ENCODE peak calls at places on chromosomes 6 and 20, in four cellular contexts. L, U, Y and E are unnamed samples.

GRCh38 chr6:159168536-159169192 is 536 bp upstream of the FNDC1 start:
- DNase-seq in L (peak; percentile 85), U (peak; percentile 61), Y (peak; percentile 42), E (peak; percentile 67)

GRCh38 chr6:21164768-21165326 is 428.7 kb upstream of the SOX4 start:
- DNase-seq in L (no peak), U (no peak), Y (peak; percentile 66), E (no peak)

GRCh38 chr6:123352279-123352678 is 284.5 kb downstream of the TRDN start:
- DNase-seq in L (no peak), U (no peak), Y (no peak), E (no peak)

GRCh38 chr20:63176448-63177133 is 39.3 kb downstream of the YTHDF1 start:
- DNase-seq in L (no peak), U (no peak), Y (no peak), E (no peak)

GRCh38 chr20:25399038-25399430 is 8.4 kb upstream of the ABHD12 start:
- DNase-seq in L (peak; percentile 76), U (no peak), Y (peak; percentile 79), E (no peak)

GRCh38 chr20:52056203-52057062 is 135.1 kb downstream of the ZFP64 start:
- DNase-seq in L (no peak), U (no peak), Y (no peak), E (no peak)

GRCh38 chr6:126063512-126064146 is 77.3 kb downstream of the TRMT11 start:
- DNase-seq in L (no peak), U (no peak), Y (peak; percentile 3), E (no peak)

GRCh38 chr6:88573561-88573960 is 389.9 kb downstream of the RNGTT start:
- DNase-seq in L (no peak), U (no peak), Y (no peak), E (no peak)

GRCh38 chr6:38846844-38847243 is 131.7 kb downstream of the DNAH8 start:
- DNase-seq in L (no peak), U (no peak), Y (no peak), E (no peak)

GRCh38 chr20:23349338-23350006 is 1.1 kb upstream of the NXT1 start:
- DNase-seq in L (peak; percentile 42), U (no peak), Y (no peak), E (no peak)

GRCh38 chr20:45337367-45338120 is 10.7 kb downstream of the SDC4 start:
- DNase-seq in L (peak; percentile 63), U (peak; percentile 75), Y (no peak), E (peak; percentile 60)

GRCh38 chr20:41179961-41180360 is 42.6 kb downstream of the PLCG1 start:
- DNase-seq in L (no peak), U (peak; percentile 18), Y (no peak), E (no peak)

GRCh38 chr20:44572551-44573500 is 9.6 kb upstream of the PKIG start:
- DNase-seq in L (peak; percentile 75), U (peak; percentile 87), Y (peak; percentile 73), E (no peak)

GRCh38 chr20:51563141-51563596 is 20.6 kb upstream of the NFATC2 start:
- DNase-seq in L (no peak), U (no peak), Y (no peak), E (peak; percentile 24)

GRCh38 chr20:38805958-38806854 is 709 bp downstream of the PPP1R16B start:
- DNase-seq in L (peak; percentile 9), U (no peak), Y (peak; percentile 30), E (no peak)

GRCh38 chr6:4346659-4347333 is 211.4 kb upstream of the ECI2 start:
- DNase-seq in L (peak; percentile 62), U (no peak), Y (no peak), E (no peak)

GRCh38 chr6:50610562-50610961 is 102.8 kb upstream of the TFAP2D start:
- DNase-seq in L (no peak), U (no peak), Y (no peak), E (no peak)

GRCh38 chr6:452301-453067 is 60.9 kb downstream of the IRF4 start:
- DNase-seq in L (no peak), U (no peak), Y (no peak), E (no peak)

GRCh38 chr6:15500901-15501805 is 161.7 kb downstream of the DTNBP1 start:
- DNase-seq in L (no peak), U (no peak), Y (no peak), E (no peak)

GRCh38 chr6:144151010-144151727 is 852 bp downstream of the STX11 start:
- DNase-seq in L (peak; percentile 15), U (no peak), Y (peak; percentile 64), E (peak; percentile 31)

GRCh38 chr6:23003671-23004598 is 434.6 kb downstream of the HDGFL1 start:
- DNase-seq in L (no peak), U (peak; percentile 39), Y (no peak), E (no peak)

GRCh38 chr20:33569290-33570094 is 79.6 kb downstream of the CBFA2T2 start:
- DNase-seq in L (no peak), U (no peak), Y (no peak), E (no peak)

GRCh38 chr6:55886185-55886836 is 10.9 kb upstream of the BMP5 start:
- DNase-seq in L (peak; percentile 51), U (no peak), Y (peak; percentile 30), E (no peak)

GRCh38 chr6:135170849-135171248 is 10.3 kb upstream of the MYB start:
- DNase-seq in L (no peak), U (no peak), Y (no peak), E (no peak)

GRCh38 chr6:90534337-90535025 is 52.4 kb downstream of the MAP3K7 start:
- DNase-seq in L (no peak), U (no peak), Y (no peak), E (no peak)

GRCh38 chr20:31680286-31681127 is 42.2 kb downstream of the BCL2L1 start:
- DNase-seq in L (no peak), U (no peak), Y (no peak), E (no peak)

GRCh38 chr20:12110274-12110673 is 192.6 kb downstream of the BTBD3 start:
- DNase-seq in L (no peak), U (no peak), Y (no peak), E (no peak)

GRCh38 chr6:16206595-16207037 is 31.8 kb upstream of the GMPR start:
- DNase-seq in L (peak; percentile 70), U (peak; percentile 41), Y (peak; percentile 90), E (no peak)

GRCh38 chr6:18733921-18734550 is 346.9 kb downstream of the RNF144B start:
- DNase-seq in L (no peak), U (no peak), Y (no peak), E (no peak)

GRCh38 chr6:169145991-169146501 is 107.6 kb downstream of the THBS2 start:
- DNase-seq in L (no peak), U (no peak), Y (no peak), E (no peak)

GRCh38 chr6:88268508-88268907 is 102.4 kb upstream of the CNR1 start:
- DNase-seq in L (peak; percentile 72), U (no peak), Y (no peak), E (no peak)

DNA sequence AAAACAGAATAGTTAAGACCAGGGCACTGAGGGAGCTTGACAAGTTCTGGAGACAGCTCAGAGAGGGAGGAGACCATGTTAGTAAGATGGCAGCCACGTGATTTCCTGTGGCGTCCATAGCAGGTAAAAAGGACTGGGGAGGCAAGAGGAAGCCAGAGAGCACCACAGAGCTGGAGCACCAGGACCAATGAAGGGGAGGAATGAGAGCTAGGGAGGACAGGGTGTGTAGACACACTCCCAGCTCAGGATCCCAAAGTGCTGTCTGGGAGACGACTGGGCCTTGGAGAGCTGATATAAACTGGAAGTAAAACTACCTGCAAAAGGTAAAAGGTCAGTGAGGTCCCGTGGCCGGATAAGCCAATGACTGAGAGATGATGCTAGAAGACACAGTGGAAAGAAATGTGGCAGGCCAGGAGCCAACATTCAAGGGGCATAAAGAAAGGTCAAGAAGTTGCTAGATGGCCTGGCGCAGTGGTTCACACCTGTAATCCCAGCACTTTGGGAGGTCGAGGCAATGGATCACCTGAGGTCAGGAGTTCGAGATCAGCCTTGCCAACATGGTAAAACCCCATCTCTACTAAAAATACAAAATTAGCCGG is 39.0 kb downstream of the SLC23A2 start:
- DNase-seq in L (no peak), U (no peak), Y (no peak), E (no peak)
- H3K27ac ChIP-seq in L (no peak overlapping the region), U (no peak overlapping the region), Y (no peak overlapping the region), E (peak overlapping the region; percentile 71)

GRCh38 chr6:35508027-35508426 is 4.7 kb downstream of the TULP1 start:
- DNase-seq in L (no peak), U (no peak), Y (no peak), E (no peak)

GRCh38 chr6:35506536-35506935 is 6.2 kb downstream of the TULP1 start:
- DNase-seq in L (no peak), U (no peak), Y (no peak), E (no peak)

GRCh38 chr6:35505985-35506384 is 6.7 kb downstream of the TULP1 start:
- DNase-seq in L (no peak), U (no peak), Y (no peak), E (no peak)

GRCh38 chr6:35508542-35508941 is 4.2 kb downstream of the TULP1 start:
- DNase-seq in L (no peak), U (no peak), Y (no peak), E (no peak)

DNA sequence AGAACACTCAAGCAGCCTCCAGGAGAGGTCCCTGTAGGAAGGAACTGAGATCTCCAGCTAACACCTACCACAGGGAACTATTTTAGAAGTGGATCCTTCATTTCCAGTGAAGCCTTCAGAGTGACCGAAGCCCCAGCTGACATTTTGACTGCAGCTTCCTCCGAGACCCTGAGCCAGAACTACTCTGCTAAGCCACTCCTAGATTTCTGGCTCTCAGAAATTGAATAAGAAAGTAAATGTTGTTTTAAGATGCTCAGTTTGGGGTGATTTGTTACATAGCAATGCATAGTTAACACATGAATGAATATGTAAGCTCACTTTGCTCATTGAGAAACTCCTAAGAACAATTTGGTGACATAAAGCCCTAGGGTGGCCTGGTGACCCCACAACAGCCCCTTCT is 5.5 kb downstream of the TULP1 start:
- DNase-seq in L (no peak), U (no peak), Y (no peak), E (no peak)
- H3K27me3 ChIP-seq in L (no peaks in the 10 kb centered on the region), U (no peaks in the 10 kb centered on the region), Y (peaks cover 48% of the 10 kb centered on the region), E (no peaks in the 10 kb centered on the region)

GRCh38 chr6:43687079-43687436 is 533 bp downstream of the MRPS18A start:
- DNase-seq in L (no peak), U (no peak), Y (no peak), E (no peak)
- H3K4me3 ChIP-seq in L (peak overlapping the region; percentile 94), U (peak overlapping the region; percentile 88), Y (peak overlapping the region; percentile 45), E (peak overlapping the region; percentile 81)

DNA sequence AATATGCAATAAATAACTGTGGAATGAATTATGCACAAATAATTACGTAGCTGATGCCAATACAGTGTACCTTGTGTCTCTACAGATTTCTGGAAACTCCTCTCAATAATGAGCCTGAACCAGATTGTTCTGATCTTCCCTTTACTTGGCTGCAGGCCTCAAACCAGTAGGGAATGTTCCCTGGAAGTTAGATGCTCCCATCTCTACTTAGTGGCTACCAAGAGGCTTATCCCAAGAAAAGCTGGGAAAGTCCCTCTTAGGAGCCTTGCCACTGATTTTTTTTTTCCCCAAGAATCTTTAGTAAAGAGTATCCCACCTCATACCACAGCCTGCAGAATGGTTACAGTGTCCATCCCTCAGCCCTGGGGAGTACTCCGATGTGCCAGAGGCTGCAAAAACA is 702.1 kb downstream of the RFPL4B start:
- DNase-seq in L (no peak), U (no peak), Y (no peak), E (no peak)
- H3K27ac ChIP-seq in L (no peak overlapping the region), U (no peak overlapping the region), Y (peak overlapping the region; percentile 74), E (no peak overlapping the region)

GRCh38 chr20:60108397-60108796 is 150.2 kb downstream of the CDH26 start:
- DNase-seq in L (no peak), U (no peak), Y (no peak), E (peak; percentile 10)

GRCh38 chr20:60104980-60105379 is 146.8 kb downstream of the CDH26 start:
- DNase-seq in L (no peak), U (no peak), Y (no peak), E (no peak)

GRCh38 chr20:60102665-60103210 is 144.5 kb downstream of the CDH26 start:
- DNase-seq in L (no peak), U (no peak), Y (no peak), E (no peak)

GRCh38 chr20:60105404-60105803 is 147.2 kb downstream of the CDH26 start:
- DNase-seq in L (no peak), U (no peak), Y (no peak), E (no peak)

GRCh38 chr20:60107621-60108020 is 149.4 kb downstream of the CDH26 start:
- DNase-seq in L (no peak), U (no peak), Y (no peak), E (no peak)
- H3K27me3 ChIP-seq in L (no peaks in the 10 kb centered on the region), U (no peaks in the 10 kb centered on the region), Y (no peaks in the 10 kb centered on the region), E (no peaks in the 10 kb centered on the region)